ENCODE peak calls at places on chromosomes 4 and X, in ten cellular contexts. One of them, this sample, is unnamed.

GRCh38 chr4:168757500-168757899 is 252.6 kb downstream of the CBR4 start:
- DNase-seq in retina: no peak
- DNase-seq in NCI-H1105: no peak
- DNase-seq in NCI-H82: no peak
- DNase-seq in ecto neural progenitor cell: no peak
- DNase-seq in fibroblast of gingiva: no peak
- DNase-seq in HuH-7: no peak
- DNase-seq in AG08395: no peak
- DNase-seq in H9: no peak
- DNase-seq in fibroblast of the conjunctiva: no peak
- DNase-seq in this sample: no peak

GRCh38 chr4:14259926-14260325 is 632.4 kb upstream of the BOD1L1 start:
- DNase-seq in retina: no peak
- DNase-seq in NCI-H1105: no peak
- DNase-seq in NCI-H82: no peak
- DNase-seq in ecto neural progenitor cell: no peak
- DNase-seq in fibroblast of gingiva: peak
- DNase-seq in HuH-7: no peak
- DNase-seq in AG08395: no peak
- DNase-seq in H9: no peak
- DNase-seq in fibroblast of the conjunctiva: no peak
- DNase-seq in this sample: no peak

GRCh38 chr4:170769857-170770256 is 680.1 kb upstream of the AADAT start:
- DNase-seq in retina: no peak
- DNase-seq in NCI-H1105: no peak
- DNase-seq in NCI-H82: no peak
- DNase-seq in ecto neural progenitor cell: no peak
- DNase-seq in fibroblast of gingiva: no peak
- DNase-seq in HuH-7: no peak
- DNase-seq in AG08395: no peak
- DNase-seq in H9: no peak
- DNase-seq in fibroblast of the conjunctiva: no peak
- DNase-seq in this sample: no peak

GRCh38 chrX:134683351-134683750 is 25.1 kb upstream of the PLAC1 start:
- DNase-seq in retina: no peak
- DNase-seq in NCI-H1105: no peak
- DNase-seq in NCI-H82: no peak
- DNase-seq in ecto neural progenitor cell: no peak
- DNase-seq in fibroblast of gingiva: peak
- DNase-seq in HuH-7: no peak
- DNase-seq in AG08395: no peak
- DNase-seq in H9: no peak
- DNase-seq in fibroblast of the conjunctiva: no peak
- DNase-seq in this sample: no peak

GRCh38 chr4:30837131-30837539 is 117.0 kb downstream of the PCDH7 start:
- DNase-seq in retina: peak
- DNase-seq in NCI-H1105: no peak
- DNase-seq in NCI-H82: peak
- DNase-seq in ecto neural progenitor cell: no peak
- DNase-seq in fibroblast of gingiva: no peak
- DNase-seq in HuH-7: peak
- DNase-seq in AG08395: no peak
- DNase-seq in H9: no peak
- DNase-seq in fibroblast of the conjunctiva: no peak
- DNase-seq in this sample: no peak

GRCh38 chr4:22573198-22573597 is 57.3 kb upstream of the ADGRA3 start:
- DNase-seq in retina: no peak
- DNase-seq in NCI-H1105: peak
- DNase-seq in NCI-H82: no peak
- DNase-seq in ecto neural progenitor cell: no peak
- DNase-seq in fibroblast of gingiva: no peak
- DNase-seq in HuH-7: no peak
- DNase-seq in AG08395: no peak
- DNase-seq in H9: no peak
- DNase-seq in fibroblast of the conjunctiva: no peak
- DNase-seq in this sample: no peak

GRCh38 chr4:89469512-89469911 is 161.9 kb upstream of the GPRIN3 start:
- DNase-seq in retina: no peak
- DNase-seq in NCI-H1105: no peak
- DNase-seq in NCI-H82: no peak
- DNase-seq in ecto neural progenitor cell: no peak
- DNase-seq in fibroblast of gingiva: no peak
- DNase-seq in HuH-7: no peak
- DNase-seq in AG08395: no peak
- DNase-seq in H9: no peak
- DNase-seq in fibroblast of the conjunctiva: no peak
- DNase-seq in this sample: no peak

GRCh38 chr4:169099775-169100180 is 89.7 kb upstream of the CBR4 start:
- DNase-seq in retina: no peak
- DNase-seq in NCI-H1105: no peak
- DNase-seq in NCI-H82: peak
- DNase-seq in ecto neural progenitor cell: no peak
- DNase-seq in fibroblast of gingiva: peak
- DNase-seq in HuH-7: no peak
- DNase-seq in AG08395: peak
- DNase-seq in H9: no peak
- DNase-seq in fibroblast of the conjunctiva: peak
- DNase-seq in this sample: no peak

GRCh38 chrX:78548012-78548411 is 111.1 kb downstream of the RTL3 start:
- DNase-seq in retina: no peak
- DNase-seq in NCI-H1105: no peak
- DNase-seq in NCI-H82: no peak
- DNase-seq in ecto neural progenitor cell: no peak
- DNase-seq in fibroblast of gingiva: no peak
- DNase-seq in HuH-7: no peak
- DNase-seq in AG08395: peak
- DNase-seq in H9: no peak
- DNase-seq in fibroblast of the conjunctiva: no peak
- DNase-seq in this sample: no peak